ENCODE peak calls at places on chromosomes 3 and 15, in six cellular contexts. Z is IMR-90, D is Caco-2, E is BE2C, B is stomach, V is right lobe of liver. T is an unnamed sample.

GRCh38 chr3:179037361-179037760 is 34.2 kb downstream of the ZMAT3 start:
- DNase-seq in Z (peak), D (no peak), E (no peak), B (no peak), V (no peak), T (no peak)

GRCh38 chr3:69806735-69807438 is 67.6 kb downstream of the MITF start:
- DNase-seq in Z (peak), D (no peak), E (no peak), B (no peak), V (no peak), T (no peak)

GRCh38 chr3:170493712-170494182 is 75.1 kb downstream of the CLDN11 start:
- DNase-seq in Z (peak), D (no peak), E (no peak), B (no peak), V (peak), T (no peak)

GRCh38 chr3:28590216-28590615 is 241.6 kb upstream of the AZI2 start:
- DNase-seq in Z (peak), D (no peak), E (no peak), B (no peak), V (no peak), T (no peak)

GRCh38 chr15:72472907-72473669 is 1.0 kb upstream of the ARIH1 start:
- DNase-seq in Z (peak), D (no peak), E (no peak), B (no peak), V (no peak), T (no peak)

GRCh38 chr3:10498271-10498670 is 7.1 kb downstream of the ATP2B2 start:
- DNase-seq in Z (no peak), D (no peak), E (no peak), B (no peak), V (no peak), T (no peak)

GRCh38 chr15:98146031-98146430 is 185.5 kb downstream of the ARRDC4 start:
- DNase-seq in Z (no peak), D (no peak), E (no peak), B (no peak), V (no peak), T (no peak)

GRCh38 chr3:162544246-162544645 is 1047.6 kb downstream of the OTOL1 start:
- DNase-seq in Z (peak), D (no peak), E (no peak), B (no peak), V (no peak), T (no peak)

GRCh38 chr3:187062526-187063177 is 76.6 kb downstream of the RPL39L start:
- DNase-seq in Z (peak), D (peak), E (no peak), B (no peak), V (no peak), T (no peak)

GRCh38 chr3:54014067-54014466 is 108.3 kb upstream of the CACNA2D3 start:
- DNase-seq in Z (no peak), D (no peak), E (no peak), B (no peak), V (no peak), T (no peak)

GRCh38 chr3:126999383-126999782 is 16.5 kb downstream of the PLXNA1 start:
- DNase-seq in Z (no peak), D (no peak), E (no peak), B (no peak), V (no peak), T (no peak)

GRCh38 chr3:2516762-2517441 is 418.2 kb downstream of the CNTN4 start:
- DNase-seq in Z (no peak), D (no peak), E (no peak), B (no peak), V (no peak), T (no peak)

GRCh38 chr15:75230524-75231371 is 27.4 kb upstream of the GOLGA6C start:
- DNase-seq in Z (no peak), D (no peak), E (no peak), B (no peak), V (peak), T (no peak)

GRCh38 chr3:143040264-143040879 is 39.0 kb downstream of the U2SURP start:
- DNase-seq in Z (peak), D (no peak), E (no peak), B (no peak), V (no peak), T (no peak)

GRCh38 chr3:16385151-16385550 is 120.1 kb downstream of the OXNAD1 start:
- DNase-seq in Z (peak), D (no peak), E (no peak), B (no peak), V (no peak), T (no peak)

GRCh38 chr3:119195911-119196310 is 22.5 kb downstream of the UPK1B start:
- DNase-seq in Z (peak), D (no peak), E (no peak), B (no peak), V (no peak), T (no peak)

GRCh38 chr3:159620281-159620680 is 368.4 kb upstream of the IL12A start:
- DNase-seq in Z (no peak), D (no peak), E (no peak), B (no peak), V (no peak), T (no peak)

GRCh38 chr15:70669006-70669602 is 94.3 kb downstream of the UACA start:
- DNase-seq in Z (no peak), D (no peak), E (no peak), B (no peak), V (no peak), T (no peak)

GRCh38 chr3:57544181-57545125 is at the start of gene DNAH12:
- DNase-seq in Z (no peak), D (peak), E (peak), B (peak), V (peak), T (no peak)

GRCh38 chr3:193335031-193335430 is 43.5 kb downstream of the ATP13A5 start:
- DNase-seq in Z (no peak), D (no peak), E (no peak), B (no peak), V (no peak), T (no peak)

GRCh38 chr3:42822828-42823227 is 13.6 kb downstream of the ACKR2 start:
- DNase-seq in Z (peak), D (no peak), E (no peak), B (no peak), V (no peak), T (no peak)
- H3K4me3 ChIP-seq in Z (no peak), D (no peak), E (no peak), B (no peak), V (no peak), T (no peak)

GRCh38 chr3:27108322-27108721 is 260.9 kb downstream of the NEK10 start:
- DNase-seq in Z (no peak), D (no peak), E (no peak), B (no peak), V (no peak), T (no peak)

GRCh38 chr3:27110020-27110419 is 259.2 kb downstream of the NEK10 start:
- DNase-seq in Z (no peak), D (no peak), E (no peak), B (no peak), V (no peak), T (no peak)

GRCh38 chr3:27105904-27106303 is 263.3 kb downstream of the NEK10 start:
- DNase-seq in Z (no peak), D (peak), E (no peak), B (no peak), V (no peak), T (no peak)
- TF ChIP-seq CTCF in Z (peak), D (no peak), E (no peak), B (no peak), V (no peak), T (peak)

GRCh38 chr3:49681232-49681522 is 7.0 kb downstream of the APEH start:
- DNase-seq in Z (no peak), D (no peak), E (no peak), B (no peak), V (no peak), T (no peak)
- H3K4me3 ChIP-seq in Z (no peak), D (no peak), E (no peak), B (no peak), V (no peak), T (no peak)

DNA sequence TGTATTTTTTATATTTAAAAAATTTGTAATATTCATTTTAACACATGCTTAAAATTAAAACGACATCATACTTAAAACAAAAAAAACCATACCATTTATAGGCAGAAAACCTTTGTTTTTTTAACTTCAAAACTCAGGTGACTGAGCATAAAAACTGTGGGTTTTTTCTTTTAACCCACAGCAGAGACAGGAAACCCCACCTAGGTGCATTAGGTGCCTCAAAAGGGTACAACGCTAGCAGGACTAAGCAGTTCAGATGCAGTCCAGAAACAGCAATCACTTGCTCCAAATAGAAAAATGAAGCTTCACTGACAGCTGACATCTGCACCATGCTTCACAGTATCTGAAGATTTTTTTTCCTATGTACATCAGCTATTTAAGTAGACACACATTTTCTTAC is 52.3 kb downstream of the GLB1 start:
- DNase-seq in Z (no peak), D (no peak), E (no peak), B (no peak), V (no peak), T (no peak)
- TF ChIP-seq CTCF in Z (no peak), D (no peak), E (no peak), B (no peak), V (no peak), T (no peak)

GRCh38 chr15:60392986-60393811 is 4.6 kb downstream of the ANXA2 start:
- DNase-seq in Z (peak), D (peak), E (peak), B (peak), V (peak), T (peak)

GRCh38 chr15:60390931-60391501 is 6.8 kb downstream of the ANXA2 start:
- DNase-seq in Z (peak), D (peak), E (no peak), B (peak), V (no peak), T (no peak)

GRCh38 chr15:60390231-60390630 is 7.6 kb downstream of the ANXA2 start:
- DNase-seq in Z (no peak), D (no peak), E (no peak), B (no peak), V (no peak), T (no peak)

GRCh38 chr15:60391722-60392340 is 6.0 kb downstream of the ANXA2 start:
- DNase-seq in Z (no peak), D (no peak), E (no peak), B (no peak), V (no peak), T (no peak)

GRCh38 chr15:60392601-60392985 is 5.2 kb downstream of the ANXA2 start:
- DNase-seq in Z (peak), D (peak), E (no peak), B (no peak), V (no peak), T (peak)
- H3K4me3 ChIP-seq in Z (no peak), D (no peak), E (no peak), B (no peak), V (no peak), T (no peak)

T was measured in LNCaP clone FGC.